ENCODE peak calls at places on chromosomes 11 and 22, in five cellular contexts. R is endothelial cell of umbilical vein, T is PC-3, S is fibroblast of lung, M is GM23248. X is an unnamed sample.

GRCh38 chr11:109604506-109604905 is 182.5 kb downstream of the C11orf87 start:
- DNase-seq in R (no peak), T (no peak), S (peak; percentile 15), M (peak; percentile 4), X (no peak)

GRCh38 chr11:120424970-120425332 is 86.6 kb upstream of the GRIK4 start:
- DNase-seq in R (no peak), T (no peak), S (no peak), M (no peak), X (no peak)

GRCh38 chr22:28075260-28075981 is 156.4 kb upstream of the PITPNB start:
- DNase-seq in R (peak; percentile 54), T (peak; percentile 41), S (peak; percentile 90), M (peak; percentile 90), X (no peak)

GRCh38 chr22:48746789-48747425 is 1080.8 kb downstream of the BRD1 start:
- DNase-seq in R (no peak), T (no peak), S (no peak), M (no peak), X (no peak)

GRCh38 chr11:38900156-38900679 is 2302.2 kb upstream of the RAG2 start:
- DNase-seq in R (no peak), T (no peak), S (no peak), M (no peak), X (no peak)

GRCh38 chr11:116112031-116112935 is 608.1 kb upstream of the CADM1 start:
- DNase-seq in R (no peak), T (no peak), S (no peak), M (no peak), X (no peak)

GRCh38 chr11:41392591-41392990 is 66.9 kb downstream of the LRRC4C start:
- DNase-seq in R (no peak), T (no peak), S (peak; percentile 37), M (no peak), X (no peak)

GRCh38 chr11:120130991-120131760 is 6.7 kb downstream of the TRIM29 start:
- DNase-seq in R (no peak), T (no peak), S (no peak), M (no peak), X (no peak)

GRCh38 chr22:19120829-19121630 is 1.2 kb downstream of the DGCR2 start:
- DNase-seq in R (no peak), T (peak; percentile 76), S (peak; percentile 67), M (peak; percentile 75), X (no peak)

GRCh38 chr22:20508815-20509271 is 1.4 kb downstream of the MED15 start:
- DNase-seq in R (peak; percentile 28), T (no peak), S (no peak), M (peak; percentile 46), X (no peak)

GRCh38 chr11:82794490-82794889 is 60.8 kb upstream of the FAM181B start:
- DNase-seq in R (peak; percentile 71), T (peak; percentile 54), S (peak; percentile 6), M (no peak), X (no peak)

GRCh38 chr11:2803186-2804057 is 82.2 kb downstream of the CDKN1C start:
- DNase-seq in R (no peak), T (no peak), S (no peak), M (no peak), X (no peak)

GRCh38 chr11:90757851-90758494 is 535.1 kb upstream of the CHORDC1 start:
- DNase-seq in R (no peak), T (peak; percentile 82), S (no peak), M (no peak), X (no peak)

GRCh38 chr11:121557348-121557747 is 104.6 kb upstream of the SORL1-AS1 start:
- DNase-seq in R (no peak), T (peak; percentile 40), S (peak; percentile 73), M (no peak), X (no peak)

GRCh38 chr11:123585206-123585605 is 69.2 kb downstream of the SCN3B start:
- DNase-seq in R (peak; percentile 7), T (no peak), S (no peak), M (no peak), X (no peak)

GRCh38 chr11:40722179-40722795 is 737.2 kb downstream of the LRRC4C start:
- DNase-seq in R (peak; percentile 7), T (peak; percentile 51), S (peak; percentile 12), M (no peak), X (peak; percentile 29)

GRCh38 chr22:22039286-22040074 is 56.9 kb upstream of the TOP3B start:
- DNase-seq in R (no peak), T (no peak), S (no peak), M (no peak), X (no peak)

GRCh38 chr22:36374603-36375024 is 13.2 kb downstream of the MYH9 start:
- DNase-seq in R (peak; percentile 72), T (peak; percentile 84), S (peak; percentile 84), M (peak; percentile 92), X (no peak)

GRCh38 chr11:9971894-9972293 is 308.0 kb downstream of the SWAP70 start:
- DNase-seq in R (no peak), T (no peak), S (no peak), M (no peak), X (no peak)

GRCh38 chr11:43951231-43951630 is 8.8 kb downstream of the C11orf96 start:
- DNase-seq in R (no peak), T (no peak), S (peak; percentile 61), M (no peak), X (no peak)

GRCh38 chr11:132286106-132286505 is 915.7 kb downstream of the NTM start:
- DNase-seq in R (no peak), T (no peak), S (no peak), M (no peak), X (no peak)

GRCh38 chr22:38973289-38974169 is 8.6 kb upstream of the APOBEC3B start:
- DNase-seq in R (peak; percentile 46), T (peak; percentile 55), S (peak; percentile 16), M (peak; percentile 51), X (peak; percentile 74)

GRCh38 chr11:41010361-41011050 is 448.9 kb downstream of the LRRC4C start:
- DNase-seq in R (no peak), T (no peak), S (no peak), M (no peak), X (no peak)

GRCh38 chr11:105468154-105468553 is 141.7 kb upstream of the GRIA4 start:
- DNase-seq in R (no peak), T (no peak), S (no peak), M (no peak), X (no peak)

GRCh38 chr11:105469931-105470330 is 139.9 kb upstream of the GRIA4 start:
- DNase-seq in R (no peak), T (peak; percentile 23), S (no peak), M (no peak), X (no peak)

DNA sequence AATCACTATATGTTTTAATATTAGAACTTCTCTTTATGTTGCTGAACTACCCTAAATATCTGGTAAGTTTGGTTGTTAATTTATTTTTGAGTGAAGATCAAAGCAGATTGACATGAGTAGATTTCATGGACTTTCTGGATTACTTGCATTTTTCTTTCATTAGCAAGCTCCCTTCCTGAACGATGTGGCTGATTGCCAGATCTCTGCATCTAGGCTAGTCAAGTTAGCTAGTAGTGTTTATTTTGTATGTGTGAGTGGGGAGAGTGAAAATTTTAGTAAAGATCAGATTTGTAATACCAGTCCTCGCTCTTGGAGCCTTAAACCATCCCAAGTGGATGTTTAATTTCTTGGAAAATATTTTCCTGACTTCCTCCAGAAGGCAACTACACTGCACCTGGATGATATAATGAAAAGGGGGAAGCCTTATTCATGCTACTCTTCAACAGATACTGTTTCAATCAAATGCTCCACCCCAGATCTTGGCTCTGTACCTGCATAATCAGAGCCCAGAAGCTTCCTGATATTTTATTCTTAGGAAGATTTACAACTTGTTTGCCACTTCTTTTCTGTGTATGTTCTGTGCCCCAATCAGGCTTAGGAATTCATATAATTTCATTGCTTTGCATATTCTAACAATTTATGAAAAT is 143.2 kb upstream of the GRIA4 start:
- DNase-seq in R (peak; percentile 91), T (peak; percentile 84), S (peak; percentile 67), M (peak; percentile 3), X (no peak)
- TF ChIP-seq EZH2 in R (no peak), T (no peak), S (no peak), M (no peak), X (no peak)

DNA sequence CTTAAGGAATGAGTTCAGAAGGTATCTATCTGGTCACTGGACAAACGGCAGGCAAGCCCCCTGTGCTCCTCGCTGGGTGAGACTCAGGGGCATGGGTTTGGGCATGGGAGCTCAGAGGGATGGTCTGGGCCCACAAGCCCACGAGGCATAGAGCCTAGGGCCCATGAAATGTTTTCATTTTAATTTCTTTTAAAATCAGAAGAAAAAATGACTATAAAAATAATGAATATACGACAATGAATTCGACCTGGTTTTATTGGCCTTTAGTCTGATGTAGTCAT is 77.9 kb upstream of the WNT7B start:
- DNase-seq in R (no peak), T (no peak), S (peak; percentile 33), M (no peak), X (no peak)
- H3K4me3 ChIP-seq in R (peak overlapping the region; percentile 23), T (peak overlapping the region; percentile 74), S (peak overlapping the region; percentile 41), M (peak overlapping the region; percentile 77), X (peak overlapping the region; percentile 77)

GRCh38 chr11:55719608-55720160 is 53.6 kb upstream of the OR5D13 start:
- DNase-seq in R (no peak), T (no peak), S (no peak), M (peak; percentile 16), X (no peak)

DNA sequence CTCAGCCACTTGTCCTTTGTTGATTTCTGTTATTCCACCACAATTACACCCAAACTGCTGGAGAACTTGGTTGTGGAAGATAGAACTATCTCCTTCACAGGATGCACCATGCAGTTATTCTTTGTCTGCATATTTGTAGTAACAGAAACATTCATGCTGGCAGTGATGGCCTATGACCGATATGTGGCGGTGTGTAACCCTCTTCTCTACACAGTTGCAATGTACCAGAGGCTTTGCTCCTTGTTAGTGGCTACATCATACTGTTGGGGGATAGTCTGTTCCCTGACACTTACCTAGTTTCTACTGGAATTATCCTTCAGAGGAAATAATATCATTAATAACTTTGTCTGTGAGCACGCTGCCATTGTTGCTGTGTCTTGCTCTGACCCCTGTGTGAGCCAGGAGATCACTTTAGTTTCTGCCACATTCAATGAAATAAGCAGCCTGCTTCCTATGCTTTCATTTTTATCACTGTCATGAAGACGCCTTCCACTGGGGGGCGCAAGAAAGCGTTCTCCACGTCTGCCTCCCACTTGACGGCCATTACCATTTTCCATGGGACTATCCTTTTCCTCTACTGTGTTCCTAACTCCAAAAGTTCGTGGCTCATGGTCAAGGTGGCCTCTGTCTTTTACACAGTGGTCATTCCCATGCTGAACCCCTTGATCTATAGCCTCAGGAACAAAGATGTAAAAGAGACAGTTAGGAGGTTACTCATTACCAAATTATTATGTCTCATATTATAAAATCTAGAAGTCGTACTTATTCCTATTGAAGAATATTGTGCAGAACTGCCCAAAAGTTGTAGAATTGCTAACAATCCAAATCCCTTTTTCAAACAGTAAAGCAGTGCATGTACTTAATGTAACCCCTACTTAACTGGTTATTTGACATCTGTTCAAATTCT is 53.2 kb downstream of the OR4C6 start:
- DNase-seq in R (no peak), T (peak; percentile 30), S (no peak), M (peak; percentile 1), X (peak; percentile 37)
- H3K9me3 ChIP-seq in R (peaks cover 2% of the 10 kb centered on the region), T (no peaks in the 10 kb centered on the region), S (no peaks in the 10 kb centered on the region), M (no peaks in the 10 kb centered on the region), X (no peaks in the 10 kb centered on the region)

GRCh38 chr11:124869856-124870387 is 4.7 kb downstream of the ROBO3 start:
- DNase-seq in R (no peak), T (no peak), S (no peak), M (no peak), X (no peak)

GRCh38 chr11:124870430-124870829 is 5.2 kb downstream of the ROBO3 start:
- DNase-seq in R (no peak), T (no peak), S (no peak), M (no peak), X (no peak)

GRCh38 chr11:124869331-124869730 is 4.1 kb downstream of the ROBO3 start:
- DNase-seq in R (no peak), T (no peak), S (no peak), M (no peak), X (no peak)

GRCh38 chr11:124867700-124868099 is 2.5 kb downstream of the ROBO3 start:
- DNase-seq in R (peak; percentile 49), T (peak; percentile 64), S (peak; percentile 24), M (peak; percentile 60), X (peak; percentile 22)

GRCh38 chr11:124868322-124869274 is 3.4 kb downstream of the ROBO3 start:
- DNase-seq in R (no peak), T (no peak), S (no peak), M (no peak), X (no peak)
- TF ChIP-seq EZH2 in R (peak; percentile 98), T (no peak), S (peak; percentile 91), M (peak; percentile 80), X (no peak)

X was measured in MM.1S.